ENCODE peak calls at places on chromosomes 4 and X, in nine cellular contexts. W, N, V, C, M, X, L, U and A are unnamed samples. For H3K4me1, the result is how much of the 10 kb centered on the place peaks cover.

GRCh38 chrX:45850775-45851433 is 650.2 kb upstream of the DIPK2B start:
- DNase-seq in L (no peak), X (no peak), U (peak), C (peak), M (peak), N (no peak), V (peak), W (peak), A (no peak)

GRCh38 chr4:7450775-7451433 is 16.2 kb upstream of the PSAPL1 start:
- DNase-seq in M (no peak), W (no peak), X (no peak), V (no peak), L (no peak), N (no peak), C (no peak), U (no peak), A (no peak)

GRCh38 chr4:20832821-20833220 is 132.6 kb downstream of the PACRGL start:
- DNase-seq in W (no peak), V (no peak), L (no peak), C (no peak), X (no peak), U (no peak), M (no peak), N (no peak), A (no peak)

GRCh38 chr4:87192155-87192919 is 28.1 kb downstream of the KLHL8 start:
- DNase-seq in L (no peak), N (no peak), C (no peak), M (no peak), V (no peak), W (no peak), X (no peak), U (no peak), A (no peak)

GRCh38 chr4:6777636-6778281 is 4.8 kb upstream of the KIAA0232 start:
- DNase-seq in W (peak), L (no peak), V (no peak), C (no peak), M (peak), U (peak), X (peak), N (no peak), A (no peak)

GRCh38 chrX:44042124-44042523 is 68.9 kb upstream of the NDP start:
- DNase-seq in L (no peak), M (no peak), X (no peak), U (no peak), V (no peak), N (no peak), W (no peak), C (no peak), A (no peak)

GRCh38 chr4:174362340-174362739 is 78.6 kb downstream of the CEP44 start:
- DNase-seq in U (no peak), V (no peak), L (no peak), X (no peak), M (no peak), C (peak), N (no peak), W (no peak), A (no peak)

GRCh38 chr4:829761-830655 is 4.1 kb upstream of the CPLX1 start:
- DNase-seq in N (peak), M (peak), L (no peak), W (no peak), C (no peak), V (no peak), X (no peak), U (no peak), A (no peak)

GRCh38 chrX:33434256-33435092 is 223.1 kb upstream of the DMD start:
- DNase-seq in V (peak), X (peak), W (peak), C (peak), N (no peak), L (peak), M (no peak), U (peak), A (peak)

GRCh38 chr4:6873792-6874461 is 35.7 kb upstream of the TBC1D14 start:
- DNase-seq in W (peak), U (peak), L (peak), M (peak), V (peak), N (no peak), C (peak), X (peak), A (peak)

GRCh38 chr4:125547842-125548241 is 233.1 kb downstream of the FAT4 start:
- DNase-seq in C (no peak), N (no peak), M (no peak), W (no peak), L (no peak), U (no peak), V (no peak), X (no peak), A (no peak)

GRCh38 chr4:113260671-113261070 is 211.2 kb downstream of the ANK2 start:
- DNase-seq in U (no peak), M (no peak), L (no peak), V (no peak), C (no peak), W (no peak), N (no peak), X (no peak), A (no peak)

DNA sequence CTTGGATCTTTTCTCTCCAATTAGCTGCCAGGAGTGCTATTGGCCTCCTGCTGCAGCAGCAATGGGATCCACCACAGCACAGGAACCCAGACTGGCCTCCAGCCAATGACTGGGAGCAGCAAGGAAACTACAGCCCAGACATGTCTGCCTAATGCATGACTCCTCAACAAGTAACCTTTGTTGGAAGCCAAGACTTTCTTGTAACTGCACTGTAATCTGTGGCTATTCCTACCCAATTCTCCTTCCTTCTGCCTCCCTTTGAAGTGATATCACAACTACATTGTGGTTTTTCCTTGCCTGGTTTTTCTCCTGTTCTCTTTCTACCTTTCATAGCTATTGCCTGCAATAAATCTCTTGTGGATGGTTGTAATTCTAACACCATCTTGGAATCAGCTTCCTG is 39.8 kb downstream of the SNCA start:
- DNase-seq in L (no peak), U (no peak), V (no peak), C (no peak), N (no peak), W (no peak), X (no peak), M (no peak), A (no peak)
- TF ChIP-seq POLR2AphosphoS5 in L (no peak), U (no peak), V (no peak), C (no peak), N (no peak), W (no peak), X (no peak), M (no peak), A (no peak)

GRCh38 chrX:17065100-17065499 is 118.6 kb downstream of the REPS2 start:
- DNase-seq in V (no peak), M (no peak), U (no peak), X (no peak), L (no peak), W (no peak), C (no peak), N (no peak), A (no peak)
- TF ChIP-seq CTCF in V (no peak), M (no peak), U (no peak), X (no peak), L (no peak), W (no peak), C (no peak), N (no peak), A (no peak)

GRCh38 chrX:65674351-65674893 is 7.0 kb downstream of the MSN start:
- DNase-seq in V (no peak), X (no peak), N (no peak), M (no peak), U (no peak), C (no peak), L (no peak), W (no peak), A (no peak)
- H3K4me1 ChIP-seq in V (under half), X (under half), N (half or more), M (half or more), U (under half), C (half or more), L (under half), W (half or more), A (under half)

GRCh38 chr4:146153964-146154536 is 21.5 kb upstream of the LSM6 start:
- DNase-seq in W (no peak), N (no peak), X (no peak), C (no peak), V (no peak), L (no peak), U (no peak), M (no peak), A (no peak)
- TF ChIP-seq POLR2AphosphoS5 in W (no peak), N (no peak), X (no peak), C (no peak), V (no peak), L (no peak), U (no peak), M (no peak), A (no peak)

DNA sequence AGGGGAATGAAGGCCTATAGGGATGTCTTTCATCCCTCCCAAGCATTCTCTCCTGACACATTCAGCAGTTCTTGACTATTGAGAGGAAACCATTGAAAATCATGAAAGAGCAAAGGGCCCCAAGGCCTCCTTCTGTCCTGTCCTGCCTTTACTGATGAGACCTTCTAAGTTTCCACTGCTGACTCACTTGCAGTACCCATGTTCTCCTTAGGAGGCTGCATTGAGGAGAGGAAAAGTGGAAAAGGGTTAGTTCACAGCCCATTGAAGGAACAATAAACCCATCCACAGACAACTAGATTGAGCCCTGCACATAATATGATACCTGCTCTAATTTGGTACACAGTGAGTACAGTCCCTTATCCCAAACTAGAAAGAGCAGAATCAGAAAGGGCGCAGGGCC is 115.1 kb upstream of the PNPLA4 start:
- DNase-seq in C (no peak), V (no peak), L (no peak), W (no peak), U (peak), X (peak), N (no peak), M (no peak), A (no peak)
- TF ChIP-seq CTCF in C (no peak), V (no peak), L (no peak), W (no peak), U (peak), X (no peak), N (no peak), M (no peak), A (no peak)

DNA sequence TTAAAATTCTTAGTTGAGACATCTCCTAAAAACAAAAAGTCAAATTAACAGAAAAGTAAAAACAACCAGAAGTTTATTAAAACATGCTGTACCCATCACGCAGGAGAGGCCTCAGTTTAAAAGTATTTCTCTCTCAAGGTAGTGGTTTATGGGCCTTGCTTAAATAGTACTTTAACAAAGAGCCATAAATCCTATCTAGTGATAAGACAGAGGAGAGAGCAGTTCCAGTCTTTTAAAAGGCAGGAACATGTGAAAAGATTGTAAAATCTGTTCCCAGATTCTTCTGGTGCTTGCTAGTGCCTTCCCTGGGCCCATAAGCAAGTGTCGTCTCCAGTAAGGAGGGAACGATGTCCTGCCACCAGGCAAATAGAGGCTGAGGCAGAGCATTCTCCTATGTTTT is 476.3 kb upstream of the ADGRL3 start:
- DNase-seq in U (no peak), L (no peak), X (no peak), W (no peak), N (no peak), V (no peak), M (no peak), C (no peak), A (no peak)
- H3K4me1 ChIP-seq in U (under half), L (under half), X (under half), W (under half), N (under half), V (under half), M (under half), C (under half), A (under half)